ENCODE peak calls at places on chromosomes 3 and 15, in nine cellular contexts. Y is A549; F is T-helper 2 cell; P is activated naive CD4-positive, alpha-beta T cell; T is dorsolateral prefrontal cortex; D is body of pancreas; N is fibroblast of mammary gland; M is hypothalamus; E is RWPE1. K is an unnamed sample.

GRCh38 chr3:126517291-126517951 is at the start of gene UROC1:
- DNase-seq in Y (no peak), F (no peak), P (no peak), T (no peak), D (no peak), N (no peak), M (no peak), E (no peak), K (no peak)

GRCh38 chr3:47803478-47804025 is 614 bp downstream of the DHX30 start:
- DNase-seq in Y (no peak), F (peak), P (no peak), T (no peak), D (no peak), N (no peak), M (no peak), E (no peak), K (no peak)

GRCh38 chr15:62648954-62649353 is 393.6 kb upstream of the TPM1 start:
- DNase-seq in Y (no peak), F (no peak), P (no peak), T (no peak), D (peak), N (peak), M (no peak), E (no peak), K (no peak)

GRCh38 chr3:10783360-10784346 is 32.4 kb upstream of the SLC6A11 start:
- DNase-seq in Y (peak), F (no peak), P (no peak), T (no peak), D (peak), N (peak), M (no peak), E (peak), K (no peak)

GRCh38 chr3:119301001-119301400 is 6.8 kb downstream of the ARHGAP31 start:
- DNase-seq in Y (no peak), F (no peak), P (no peak), T (no peak), D (no peak), N (no peak), M (no peak), E (no peak), K (no peak)

GRCh38 chr15:56367156-56367555 is 1.9 kb downstream of the TEX9 start:
- DNase-seq in Y (no peak), F (no peak), P (no peak), T (no peak), D (no peak), N (no peak), M (no peak), E (no peak), K (no peak)

GRCh38 chr3:48107227-48107626 is 81.0 kb downstream of the CDC25A start:
- DNase-seq in Y (no peak), F (no peak), P (no peak), T (no peak), D (no peak), N (no peak), M (no peak), E (no peak), K (no peak)

GRCh38 chr3:39435006-39435748 is 28.7 kb downstream of the RPSA start:
- DNase-seq in Y (no peak), F (no peak), P (no peak), T (no peak), D (no peak), N (no peak), M (no peak), E (no peak), K (no peak)

GRCh38 chr3:14175383-14176037 is 2.9 kb downstream of the XPC start:
- DNase-seq in Y (no peak), F (no peak), P (no peak), T (no peak), D (no peak), N (peak), M (no peak), E (no peak), K (no peak)

GRCh38 chr3:195584543-195584870 is 767 bp upstream of the APOD start:
- DNase-seq in Y (no peak), F (no peak), P (no peak), T (no peak), D (no peak), N (no peak), M (no peak), E (no peak), K (no peak)

GRCh38 chr3:48569400-48569799 is 5.8 kb upstream of the UCN2 start:
- DNase-seq in Y (no peak), F (no peak), P (no peak), T (no peak), D (no peak), N (no peak), M (no peak), E (no peak), K (no peak)

GRCh38 chr3:123431658-123432323 is 17.1 kb downstream of the ADCY5 start:
- DNase-seq in Y (no peak), F (no peak), P (no peak), T (no peak), D (no peak), N (no peak), M (no peak), E (no peak), K (no peak)

GRCh38 chr3:9308298-9308990 is 54.4 kb upstream of the THUMPD3 start:
- DNase-seq in Y (no peak), F (no peak), P (no peak), T (no peak), D (no peak), N (no peak), M (no peak), E (no peak), K (no peak)

GRCh38 chr3:193078996-193079731 is 161.5 kb upstream of the MB21D2 start:
- DNase-seq in Y (no peak), F (no peak), P (no peak), T (no peak), D (no peak), N (no peak), M (no peak), E (no peak), K (no peak)

GRCh38 chr15:90121086-90121485 is 18.8 kb upstream of the IDH2 start:
- DNase-seq in Y (no peak), F (no peak), P (no peak), T (no peak), D (no peak), N (no peak), M (no peak), E (no peak), K (no peak)

GRCh38 chr15:36778516-36778915 is 199.1 kb downstream of the CDIN1 start:
- DNase-seq in Y (no peak), F (no peak), P (no peak), T (no peak), D (no peak), N (peak), M (no peak), E (no peak), K (no peak)

GRCh38 chr3:126658584-126658983 is 3.7 kb upstream of the TXNRD3 start:
- DNase-seq in Y (no peak), F (no peak), P (no peak), T (no peak), D (no peak), N (no peak), M (no peak), E (no peak), K (no peak)

GRCh38 chr3:4525555-4526238 is 32.5 kb downstream of the ITPR1 start:
- DNase-seq in Y (no peak), F (no peak), P (no peak), T (no peak), D (no peak), N (no peak), M (no peak), E (no peak), K (no peak)

GRCh38 chr3:46407976-46408375 is 917 bp downstream of the CCRL2 start:
- DNase-seq in Y (no peak), F (no peak), P (no peak), T (no peak), D (no peak), N (no peak), M (no peak), E (no peak), K (no peak)

GRCh38 chr15:35308802-35309201 is 223.7 kb upstream of the NANOGP8 start:
- DNase-seq in Y (no peak), F (no peak), P (no peak), T (no peak), D (no peak), N (peak), M (no peak), E (no peak), K (no peak)

GRCh38 chr3:148223266-148223665 is 474.4 kb upstream of the AGTR1 start:
- DNase-seq in Y (no peak), F (no peak), P (no peak), T (no peak), D (no peak), N (peak), M (no peak), E (no peak), K (no peak)

GRCh38 chr3:46931631-46932441 is 44.7 kb downstream of the CCDC12 start:
- DNase-seq in Y (no peak), F (no peak), P (no peak), T (no peak), D (peak), N (peak), M (no peak), E (no peak), K (no peak)

GRCh38 chr15:49927462-49927861 is 191.6 kb downstream of the ATP8B4 start:
- DNase-seq in Y (no peak), F (no peak), P (no peak), T (no peak), D (no peak), N (peak), M (no peak), E (no peak), K (no peak)

GRCh38 chr3:113795693-113796092 is 42.9 kb upstream of the GRAMD1C start:
- DNase-seq in Y (no peak), F (no peak), P (no peak), T (no peak), D (no peak), N (no peak), M (no peak), E (no peak), K (no peak)

GRCh38 chr3:118213892-118214291 is 820.8 kb downstream of the IGSF11 start:
- DNase-seq in Y (no peak), F (no peak), P (no peak), T (no peak), D (no peak), N (no peak), M (no peak), E (no peak), K (no peak)

GRCh38 chr3:132083583-132084372 is 49.0 kb upstream of the CPNE4 start:
- DNase-seq in Y (peak), F (no peak), P (no peak), T (no peak), D (no peak), N (peak), M (no peak), E (peak), K (no peak)

GRCh38 chr3:186653984-186654383 is 11.8 kb upstream of the HRG start:
- DNase-seq in Y (peak), F (no peak), P (no peak), T (no peak), D (no peak), N (no peak), M (no peak), E (no peak), K (no peak)

GRCh38 chr3:65669163-65669875 is 369.4 kb downstream of the MAGI1 start:
- DNase-seq in Y (no peak), F (no peak), P (no peak), T (no peak), D (peak), N (peak), M (no peak), E (no peak), K (no peak)

GRCh38 chr3:182414586-182414985 is 378.7 kb upstream of the ATP11B start:
- DNase-seq in Y (no peak), F (no peak), P (no peak), T (no peak), D (no peak), N (no peak), M (no peak), E (no peak), K (no peak)

GRCh38 chr15:76060098-76060989 is 559 bp downstream of the TMEM266 start:
- DNase-seq in Y (no peak), F (peak), P (no peak), T (no peak), D (no peak), N (no peak), M (no peak), E (no peak), K (peak)

GRCh38 chr3:12764171-12764776 is 5.2 kb upstream of the TMEM40 start:
- DNase-seq in Y (no peak), F (no peak), P (no peak), T (no peak), D (no peak), N (no peak), M (no peak), E (no peak), K (no peak)

GRCh38 chr15:59020321-59020720 is 32.9 kb downstream of the RNF111 start:
- DNase-seq in Y (no peak), F (no peak), P (no peak), T (no peak), D (no peak), N (peak), M (no peak), E (no peak), K (no peak)

GRCh38 chr3:141498592-141499223 is 11.9 kb downstream of the RASA2 start:
- DNase-seq in Y (no peak), F (peak), P (peak), T (no peak), D (peak), N (no peak), M (no peak), E (no peak), K (peak)

GRCh38 chr3:172980849-172981248 is 160.2 kb downstream of the SPATA16 start:
- DNase-seq in Y (no peak), F (no peak), P (no peak), T (no peak), D (no peak), N (no peak), M (no peak), E (no peak), K (no peak)

GRCh38 chr15:42737529-42738328 is 801 bp upstream of the CDAN1 start:
- DNase-seq in Y (no peak), F (no peak), P (no peak), T (no peak), D (no peak), N (peak), M (no peak), E (no peak), K (no peak)

GRCh38 chr3:55085231-55085630 is 157.4 kb upstream of the LRTM1 start:
- DNase-seq in Y (no peak), F (no peak), P (no peak), T (no peak), D (no peak), N (no peak), M (no peak), E (no peak), K (no peak)

GRCh38 chr3:10025205-10026083 is 793 bp upstream of the FANCD2 start:
- DNase-seq in Y (no peak), F (no peak), P (no peak), T (no peak), D (no peak), N (no peak), M (no peak), E (no peak), K (no peak)

K was measured in natural killer cell.